ENCODE peak calls at places on chromosomes 16 and 17, in five cellular contexts. T is cardiac fibroblast, J is WTC11, O is skeletal muscle cell, K is nephron progenitor cell. V is an unnamed sample.
A peak's percentile ranks its signal among the peaks of the same experiment; 100 is the strongest.

GRCh38 chr17:58756246-58757161 is 850 bp downstream of the PPM1E start:
- DNase-seq in T (peak; percentile 9), J (peak; percentile 40), O (no peak), K (peak; percentile 62), V (no peak)

GRCh38 chr17:67484261-67484660 is 107.2 kb downstream of the PITPNC1 start:
- DNase-seq in K (no peak), O (no peak), T (no peak), J (no peak), V (no peak)

GRCh38 chr16:84423416-84423837 is 55.1 kb downstream of the ATP2C2 start:
- DNase-seq in T (peak; percentile 65), J (no peak), K (no peak), O (no peak), V (no peak)

GRCh38 chr17:34434065-34434464 is 71.0 kb upstream of the CCL1 start:
- DNase-seq in K (no peak), J (no peak), O (no peak), T (no peak), V (no peak)

GRCh38 chr16:51508813-51509212 is 357.7 kb upstream of the SALL1 start:
- DNase-seq in O (no peak), J (no peak), T (peak; percentile 53), K (no peak), V (no peak)

GRCh38 chr16:967546-968295 is 3.1 kb downstream of the LMF1 start:
- DNase-seq in K (no peak), O (no peak), T (no peak), J (no peak), V (no peak)

GRCh38 chr16:51306116-51306515 is 155.0 kb upstream of the SALL1 start:
- DNase-seq in T (no peak), O (no peak), K (no peak), J (no peak), V (no peak)

GRCh38 chr16:83903739-83904138 is 4.8 kb downstream of the MLYCD start:
- DNase-seq in T (peak; percentile 55), O (no peak), J (no peak), K (no peak), V (no peak)

GRCh38 chr17:44374306-44375195 is 10.9 kb upstream of the FAM171A2 start:
- DNase-seq in T (no peak), K (peak; percentile 66), O (no peak), J (peak; percentile 77), V (no peak)

GRCh38 chr16:70735141-70735979 is 49.5 kb upstream of the MTSS2 start:
- DNase-seq in O (peak; percentile 57), T (peak; percentile 52), K (peak; percentile 52), J (peak; percentile 33), V (no peak)

GRCh38 chr17:5706835-5707234 is 122.5 kb upstream of the NLRP1 start:
- DNase-seq in O (peak; percentile 12), K (peak; percentile 79), J (peak; percentile 86), T (peak; percentile 69), V (no peak)

GRCh38 chr17:4498461-4499397 is at the start of gene SPNS2:
- DNase-seq in O (no peak), K (peak; percentile 80), J (peak; percentile 77), T (peak; percentile 33), V (no peak)

GRCh38 chr16:89371386-89371785 is 119.0 kb downstream of the ANKRD11 start:
- DNase-seq in T (no peak), K (no peak), J (no peak), O (no peak), V (no peak)

GRCh38 chr16:87173294-87173883 is 143.8 kb downstream of the C16orf95 start:
- DNase-seq in J (no peak), O (no peak), K (no peak), T (no peak), V (no peak)

GRCh38 chr16:46896314-46896968 is 12.3 kb downstream of the GPT2 start:
- DNase-seq in K (peak; percentile 43), O (no peak), J (no peak), T (no peak), V (no peak)

GRCh38 chr16:56339431-56340195 is 85.7 kb downstream of the AMFR start:
- DNase-seq in K (no peak), O (no peak), J (no peak), T (no peak), V (no peak)

GRCh38 chr16:75042423-75043174 is 43.8 kb downstream of the ZNRF1 start:
- DNase-seq in T (no peak), K (peak; percentile 7), O (no peak), J (no peak), V (no peak)

GRCh38 chr16:52573365-52574104 is 26.6 kb upstream of the TOX3 start:
- DNase-seq in O (no peak), T (no peak), K (no peak), J (no peak), V (no peak)

GRCh38 chr17:81488276-81488860 is 24.2 kb downstream of the ACTG1 start:
- DNase-seq in T (no peak), K (no peak), O (no peak), J (no peak), V (no peak)

GRCh38 chr16:11283820-11284248 is 2.7 kb upstream of the PRM1 start:
- DNase-seq in O (no peak), K (no peak), J (no peak), T (peak; percentile 13), V (no peak)

GRCh38 chr16:75251280-75252048 is at the start of gene BCAR1:
- DNase-seq in J (peak; percentile 93), K (peak; percentile 94), O (peak; percentile 77), T (peak; percentile 81), V (no peak)

GRCh38 chr16:56011808-56012478 is 136.8 kb upstream of the CES5A start:
- DNase-seq in T (no peak), O (no peak), K (no peak), J (no peak), V (no peak)

GRCh38 chr17:56822725-56823124 is 11.0 kb downstream of the C17orf67 start:
- DNase-seq in K (no peak), O (no peak), T (peak; percentile 3), J (no peak), V (no peak)

GRCh38 chr17:37490638-37491614 is 1.2 kb downstream of the DUSP14 start:
- DNase-seq in J (peak; percentile 41), O (peak; percentile 62), T (peak; percentile 89), K (peak; percentile 34), V (no peak)

GRCh38 chr16:29809031-29809747 is 2.8 kb upstream of the PRRT2 start:
- DNase-seq in O (no peak), T (no peak), K (no peak), J (no peak), V (no peak)

GRCh38 chr17:22505660-22506059 is 813.3 kb downstream of the KCNJ18 start:
- DNase-seq in J (no peak), T (no peak), O (no peak), K (no peak), V (no peak)

GRCh38 chr17:69909389-69909788 is 165.6 kb upstream of the KCNJ16 start:
- DNase-seq in J (no peak), K (no peak), T (peak; percentile 44), O (no peak), V (no peak)

GRCh38 chr17:81173354-81173753 is 7.3 kb upstream of the AATK start:
- DNase-seq in O (no peak), K (no peak), J (no peak), T (no peak), V (no peak)

GRCh38 chr16:85005278-85006069 is 5.9 kb downstream of the ZDHHC7 start:
- DNase-seq in O (no peak), J (no peak), T (peak; percentile 43), K (no peak), V (no peak)

GRCh38 chr16:66832661-66833305 is 2.0 kb upstream of the NAE1 start:
- DNase-seq in J (no peak), K (no peak), T (peak; percentile 17), O (no peak), V (no peak)

GRCh38 chr16:73057369-73058210 is 9.7 kb upstream of the ZFHX3 start:
- DNase-seq in J (peak; percentile 42), T (peak; percentile 36), K (peak; percentile 62), O (no peak), V (no peak)

GRCh38 chr17:27488263-27488662 is 32.0 kb downstream of the KSR1 start:
- DNase-seq in J (no peak), K (no peak), T (no peak), O (no peak), V (no peak)

GRCh38 chr16:63457869-63458268 is 1421.6 kb upstream of the CDH8 start:
- DNase-seq in J (no peak), T (no peak), K (no peak), O (no peak), V (no peak)

GRCh38 chr16:54351171-54351570 is 64.6 kb upstream of the IRX3 start:
- DNase-seq in O (no peak), J (no peak), T (no peak), K (no peak), V (no peak)

GRCh38 chr16:75764154-75764768 is 38.0 kb upstream of the CPHXL start:
- DNase-seq in T (peak; percentile 78), O (peak; percentile 10), K (peak; percentile 43), J (peak; percentile 49), V (no peak)

GRCh38 chr16:23573822-23574221 is 16.3 kb downstream of the UBFD1 start:
- DNase-seq in J (no peak), T (no peak), O (no peak), K (no peak), V (no peak)

V was measured in SIG-M5.